ENCODE peak calls at places on chromosomes 11 and 22, in nine cellular contexts. B is kidney epithelial cell; M is activated CD4-positive, alpha-beta T cell treated with anti-CD3 and anti-CD28 coated beads for 36 hours; V is NCI-H460; Z is GM12892; X is WTC11; P is SK-N-DZ; Q is NCI-H2029 treated with DMSO at 0.1 percent for 48 hours; I is right lobe of liver. E is an unnamed sample.
A peak's percentile ranks its signal among the peaks of the same experiment; 100 is the strongest.

GRCh38 chr22:39456262-39457046 is at the start of gene MGAT3:
- DNase-seq in B (no peak), M (no peak), V (no peak), Z (no peak), X (no peak), P (no peak), Q (no peak), I (no peak), E (no peak)

GRCh38 chr11:31802990-31803812 is 7.9 kb downstream of the PAX6 start:
- DNase-seq in B (no peak), M (peak; percentile 29), V (no peak), Z (no peak), X (peak; percentile 52), P (no peak), Q (no peak), I (no peak), E (no peak)

GRCh38 chr11:27926056-27926455 is 181.9 kb downstream of the KIF18A start:
- DNase-seq in B (no peak), M (no peak), V (no peak), Z (no peak), X (no peak), P (no peak), Q (no peak), I (no peak), E (no peak)

GRCh38 chr22:16651217-16651616 is 58.6 kb upstream of the CCT8L2 start:
- DNase-seq in B (no peak), M (no peak), V (no peak), Z (no peak), X (no peak), P (no peak), Q (no peak), I (no peak), E (no peak)

GRCh38 chr22:32964411-32965057 is 93.6 kb downstream of the SYN3 start:
- DNase-seq in B (no peak), M (no peak), V (no peak), Z (no peak), X (no peak), P (no peak), Q (no peak), I (no peak), E (no peak)

GRCh38 chr11:116596346-116597260 is 176.2 kb downstream of the BUD13 start:
- DNase-seq in B (no peak), M (no peak), V (no peak), Z (no peak), X (no peak), P (no peak), Q (no peak), I (no peak), E (no peak)

GRCh38 chr11:44559207-44559943 is 6.1 kb upstream of the CD82 start:
- DNase-seq in B (no peak), M (peak; percentile 51), V (no peak), Z (no peak), X (peak; percentile 71), P (no peak), Q (no peak), I (peak; percentile 39), E (no peak)

GRCh38 chr11:72720047-72720446 is 32.2 kb downstream of the ARAP1 start:
- DNase-seq in B (no peak), M (no peak), V (no peak), Z (no peak), X (no peak), P (no peak), Q (no peak), I (no peak), E (no peak)

GRCh38 chr22:37559901-37560681 is at the start of gene CDC42EP1:
- DNase-seq in B (no peak), M (no peak), V (no peak), Z (no peak), X (peak; percentile 55), P (no peak), Q (no peak), I (peak; percentile 78), E (no peak)

GRCh38 chr11:10657308-10658271 is 36.0 kb downstream of the IRAG1 start:
- DNase-seq in B (peak; percentile 29), M (peak; percentile 33), V (no peak), Z (no peak), X (no peak), P (no peak), Q (no peak), I (no peak), E (peak; percentile 63)

GRCh38 chr11:102799656-102800339 is 1.8 kb upstream of the MMP1 start:
- DNase-seq in B (no peak), M (no peak), V (no peak), Z (no peak), X (no peak), P (no peak), Q (no peak), I (no peak), E (no peak)

GRCh38 chr11:68724293-68724692 is 27.0 kb downstream of the TESMIN start:
- DNase-seq in B (no peak), M (no peak), V (no peak), Z (no peak), X (no peak), P (no peak), Q (no peak), I (no peak), E (no peak)

GRCh38 chr22:27632451-27633295 is 168.9 kb downstream of the MN1 start:
- DNase-seq in B (no peak), M (no peak), V (no peak), Z (no peak), X (no peak), P (peak; percentile 52), Q (no peak), I (no peak), E (no peak)

GRCh38 chr11:117122546-117122945 is 21.5 kb upstream of the PAFAH1B2 start:
- DNase-seq in B (no peak), M (no peak), V (no peak), Z (no peak), X (no peak), P (no peak), Q (no peak), I (no peak), E (no peak)

GRCh38 chr11:124644426-124645280 is 22.0 kb downstream of the TBRG1 start:
- DNase-seq in B (no peak), M (peak; percentile 38), V (peak; percentile 50), Z (no peak), X (peak; percentile 49), P (peak; percentile 65), Q (peak; percentile 20), I (peak; percentile 50), E (no peak)

GRCh38 chr22:27391092-27391770 is 410.3 kb downstream of the MN1 start:
- DNase-seq in B (no peak), M (no peak), V (no peak), Z (no peak), X (no peak), P (no peak), Q (no peak), I (peak; percentile 29), E (no peak)

E was measured in non-pigmented ciliary epithelial cell.